ENCODE peak calls at places on chromosomes 5 and 9, in eight cellular contexts. I, B, T, P, D, K, R and M are unnamed samples.

GRCh38 chr5:61866930-61867329 is 439.1 kb upstream of the KIF2A start:
- DNase-seq in K (peak), P (no peak), I (no peak), D (peak), T (no peak), R (no peak), B (no peak), M (no peak)

GRCh38 chr5:173743641-173744343 is 127.3 kb upstream of the BOD1 start:
- DNase-seq in T (peak), B (no peak), P (no peak), I (no peak), K (no peak), R (no peak), D (no peak), M (no peak)

GRCh38 chr9:123269316-123269715 is 930 bp upstream of the STRBP start:
- DNase-seq in D (no peak), I (no peak), B (no peak), T (no peak), P (no peak), R (no peak), K (no peak), M (no peak)

GRCh38 chr9:94928271-94928670 is 201.8 kb downstream of the AOPEP start:
- DNase-seq in K (no peak), I (no peak), B (no peak), T (no peak), R (no peak), P (no peak), D (no peak), M (no peak)

GRCh38 chr5:7015586-7016256 is 302.5 kb downstream of the TENT4A start:
- DNase-seq in B (no peak), R (no peak), D (no peak), K (no peak), I (no peak), P (no peak), T (peak), M (no peak)

GRCh38 chr5:42021923-42022322 is 96.8 kb downstream of the FBXO4 start:
- DNase-seq in D (no peak), K (no peak), I (no peak), T (no peak), P (no peak), B (no peak), R (no peak), M (no peak)

GRCh38 chr9:17402309-17402708 is 176.6 kb upstream of the SH3GL2 start:
- DNase-seq in K (no peak), P (no peak), R (no peak), I (peak), D (peak), B (no peak), T (no peak), M (no peak)

GRCh38 chr5:178309271-178310008 is 76.8 kb upstream of the PHYKPL start:
- DNase-seq in I (no peak), D (no peak), K (no peak), R (no peak), B (no peak), T (no peak), P (no peak), M (no peak)

GRCh38 chr9:137396808-137397367 is 26.1 kb downstream of the EXD3 start:
- DNase-seq in B (no peak), T (no peak), D (no peak), P (no peak), I (no peak), R (no peak), K (no peak), M (no peak)

GRCh38 chr5:58724992-58725391 is 142.1 kb downstream of the RAB3C start:
- DNase-seq in P (no peak), R (no peak), I (no peak), T (no peak), D (no peak), K (no peak), B (no peak), M (no peak)